ENCODE peak calls at places on chromosome 14, in six cellular contexts. D is cardiac fibroblast, V is OCI-LY7, H is astrocyte of the cerebellum, O is MM.1S, G is dorsolateral prefrontal cortex. Q is an unnamed sample.

GRCh38 chr14:23951590-23952143 is 1.9 kb upstream of the DHRS4 start:
- DNase-seq in D (no peak), V (no peak), H (no peak), O (no peak), G (peak), Q (no peak)

GRCh38 chr14:38210168-38210567 is 2.5 kb downstream of the SSTR1 start:
- DNase-seq in D (peak), V (no peak), H (no peak), O (no peak), G (peak), Q (no peak)

GRCh38 chr14:96100171-96101064 is 61.3 kb downstream of the C14orf132 start:
- DNase-seq in D (peak), V (peak), H (peak), O (peak), G (peak), Q (peak)

GRCh38 chr14:28772613-28773012 is 6.0 kb downstream of the FOXG1 start:
- DNase-seq in D (no peak), V (no peak), H (no peak), O (no peak), G (no peak), Q (no peak)

GRCh38 chr14:53408175-53408879 is 255.2 kb upstream of the DDHD1 start:
- DNase-seq in D (no peak), V (no peak), H (no peak), O (no peak), G (no peak), Q (no peak)

GRCh38 chr14:79408696-79409095 is 802.6 kb downstream of the DIO2 start:
- DNase-seq in D (no peak), V (no peak), H (no peak), O (no peak), G (no peak), Q (no peak)

GRCh38 chr14:55127491-55127951 is 1.5 kb upstream of the LGALS3 start:
- DNase-seq in D (peak), V (no peak), H (no peak), O (no peak), G (no peak), Q (peak)

GRCh38 chr14:63952933-63953437 is 100.2 kb downstream of the SYNE2 start:
- DNase-seq in D (peak), V (no peak), H (no peak), O (no peak), G (no peak), Q (no peak)

GRCh38 chr14:42550282-42550681 is 943.6 kb downstream of the LRFN5 start:
- DNase-seq in D (no peak), V (no peak), H (no peak), O (no peak), G (no peak), Q (no peak)

GRCh38 chr14:56118611-56119181 is 485 bp downstream of the PELI2 start:
- DNase-seq in D (peak), V (peak), H (no peak), O (no peak), G (peak), Q (no peak)

GRCh38 chr14:30921305-30921704 is 46.9 kb downstream of the COCH start:
- DNase-seq in D (peak), V (peak), H (no peak), O (no peak), G (no peak), Q (no peak)

GRCh38 chr14:88204221-88204620 is 118.8 kb downstream of the KCNK10 start:
- DNase-seq in D (no peak), V (no peak), H (no peak), O (no peak), G (no peak), Q (no peak)

GRCh38 chr14:57816568-57817284 is 49.2 kb downstream of the SLC35F4 start:
- DNase-seq in D (no peak), V (no peak), H (no peak), O (no peak), G (no peak), Q (no peak)
- H3K4me3 ChIP-seq in D (no peak), V (no peak), H (no peak), O (no peak), G (no peak), Q (no peak)

GRCh38 chr14:22152161-22152870 is 436.7 kb downstream of the DAD1 start:
- DNase-seq in D (no peak), V (no peak), H (no peak), O (no peak), G (no peak), Q (no peak)
- TF ChIP-seq CTCF in D (no peak), V (no peak), H (no peak), O (no peak), G (no peak), Q (no peak)

DNA sequence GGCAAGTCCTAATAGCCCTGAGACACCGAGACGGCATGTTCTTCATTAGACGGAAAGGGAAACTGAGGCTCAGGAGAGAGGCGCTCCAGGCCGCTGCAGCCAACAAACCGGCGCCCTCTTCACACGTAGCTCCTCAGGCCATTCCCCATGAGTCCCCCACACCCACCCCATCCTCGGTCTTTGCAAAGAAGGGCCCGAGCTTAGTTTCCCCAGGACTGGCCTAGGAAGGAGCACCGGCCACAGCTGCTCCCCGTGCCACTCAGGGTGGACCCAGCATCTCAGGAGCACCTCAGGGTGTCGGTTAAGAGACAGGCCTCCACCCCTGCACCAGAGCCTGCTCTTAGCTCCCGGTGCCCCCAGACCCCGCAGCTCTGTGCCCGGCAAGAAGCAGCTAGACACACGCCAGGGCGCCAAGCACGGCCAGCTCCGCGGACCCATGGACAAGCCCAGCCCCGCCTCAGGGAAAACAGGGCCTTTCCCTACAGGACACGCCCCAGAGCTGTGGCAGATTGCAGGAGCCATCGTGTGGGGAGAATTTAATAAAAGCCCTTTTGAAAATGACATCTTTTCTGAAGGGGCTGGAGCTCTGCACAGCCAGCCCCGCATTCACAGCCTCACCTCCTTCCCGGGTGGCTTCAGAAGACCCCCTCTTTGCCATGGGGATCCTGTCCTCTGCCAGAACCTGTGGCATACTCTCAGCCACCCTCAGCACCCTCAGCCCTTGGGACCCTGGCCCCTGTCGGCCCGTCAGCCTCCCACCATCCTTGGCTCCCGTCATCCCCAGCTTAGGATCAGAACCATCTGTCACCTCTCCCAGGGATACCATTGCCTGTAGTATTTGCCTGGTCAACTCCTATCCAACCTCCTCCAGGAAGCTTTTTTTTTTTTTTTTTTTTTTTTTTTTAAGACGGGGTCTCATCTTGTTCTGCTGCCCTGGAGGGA is 59.7 kb downstream of the LGMN start:
- DNase-seq in D (no peak), V (no peak), H (no peak), O (no peak), G (peak), Q (no peak)
- H3K4me3 ChIP-seq in D (no peak), V (no peak), H (no peak), O (no peak), G (peak), Q (no peak)

GRCh38 chr14:89212386-89213235 is 204.4 kb downstream of the FOXN3 start:
- DNase-seq in D (no peak), V (no peak), H (no peak), O (no peak), G (no peak), Q (no peak)

GRCh38 chr14:89215166-89215940 is 201.7 kb downstream of the FOXN3 start:
- DNase-seq in D (peak), V (no peak), H (no peak), O (no peak), G (no peak), Q (no peak)

GRCh38 chr14:89219056-89219455 is 198.0 kb downstream of the FOXN3 start:
- DNase-seq in D (no peak), V (no peak), H (no peak), O (no peak), G (no peak), Q (no peak)

GRCh38 chr14:89217876-89218275 is 199.2 kb downstream of the FOXN3 start:
- DNase-seq in D (no peak), V (no peak), H (no peak), O (no peak), G (no peak), Q (no peak)

DNA sequence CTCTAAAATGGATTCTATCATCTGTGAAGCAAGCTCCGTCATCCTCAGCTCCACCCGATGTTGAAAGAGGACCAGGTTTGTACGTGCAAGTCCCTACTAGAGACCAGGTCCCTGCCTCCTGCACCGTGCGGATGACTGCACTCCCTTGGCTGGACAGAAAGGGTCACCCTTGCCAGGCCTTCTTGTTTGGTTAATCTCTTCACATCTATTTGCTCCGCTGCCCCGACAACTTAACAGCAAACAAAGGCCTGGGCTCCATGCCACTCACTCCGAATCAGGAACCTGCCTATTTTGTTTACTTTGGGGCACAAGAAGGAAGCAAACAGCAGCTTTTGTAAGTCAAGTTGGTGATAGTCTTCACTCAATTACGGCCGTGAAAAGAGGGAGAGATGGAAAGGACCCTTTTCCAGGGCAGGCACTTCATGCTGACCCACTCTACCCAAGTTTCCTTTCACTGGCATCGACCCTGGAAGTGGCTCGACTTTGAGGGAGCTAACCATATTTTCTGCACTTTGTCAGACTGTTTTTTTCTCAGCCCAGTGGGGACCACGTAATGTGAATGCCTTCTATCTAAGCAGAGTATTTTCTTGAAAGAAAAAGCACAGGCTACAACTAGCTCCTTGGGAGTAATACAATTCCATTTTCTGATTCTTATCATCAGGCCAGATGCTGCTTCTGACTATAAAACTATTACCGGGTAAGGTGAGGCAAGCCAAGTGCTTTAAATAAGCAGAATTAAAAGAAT is 202.6 kb downstream of the FOXN3 start:
- DNase-seq in D (peak), V (no peak), H (no peak), O (no peak), G (no peak), Q (peak)
- TF ChIP-seq CTCF in D (no peak), V (no peak), H (no peak), O (no peak), G (no peak), Q (no peak)

DNA sequence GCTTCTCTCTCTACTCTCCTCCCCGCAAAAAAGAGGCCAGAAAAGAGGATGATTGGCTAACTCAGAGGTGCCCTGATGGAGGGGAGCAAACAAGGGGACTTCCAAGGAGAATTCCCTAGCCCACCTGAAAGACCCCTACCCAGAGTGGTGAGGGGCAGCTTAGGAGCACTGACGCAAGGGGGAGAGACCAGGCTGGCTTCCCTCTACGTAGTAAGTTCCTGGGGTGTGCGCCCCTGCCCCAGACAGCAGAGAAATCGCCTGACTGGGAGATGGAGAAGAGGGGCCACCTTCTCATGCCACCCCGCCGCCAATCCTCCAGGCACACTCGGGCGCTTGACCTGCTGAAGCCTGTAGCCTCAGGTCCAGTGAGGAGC is 2.1 kb upstream of the DIO3 start:
- DNase-seq in D (no peak), V (no peak), H (no peak), O (no peak), G (no peak), Q (no peak)
- H3K4me3 ChIP-seq in D (no peak), V (no peak), H (no peak), O (no peak), G (no peak), Q (no peak)

GRCh38 chr14:104665663-104666522 is 23.5 kb upstream of the INF2 start:
- DNase-seq in D (no peak), V (peak), H (no peak), O (no peak), G (peak), Q (no peak)
- TF ChIP-seq CTCF in D (peak), V (peak), H (peak), O (peak), G (peak), Q (peak)

GRCh38 chr14:76023757-76024156 is 38.2 kb downstream of the IFT43 start:
- DNase-seq in D (no peak), V (no peak), H (no peak), O (peak), G (no peak), Q (no peak)
- H3K4me3 ChIP-seq in D (no peak), V (no peak), H (no peak), O (no peak), G (no peak), Q (no peak)

DNA sequence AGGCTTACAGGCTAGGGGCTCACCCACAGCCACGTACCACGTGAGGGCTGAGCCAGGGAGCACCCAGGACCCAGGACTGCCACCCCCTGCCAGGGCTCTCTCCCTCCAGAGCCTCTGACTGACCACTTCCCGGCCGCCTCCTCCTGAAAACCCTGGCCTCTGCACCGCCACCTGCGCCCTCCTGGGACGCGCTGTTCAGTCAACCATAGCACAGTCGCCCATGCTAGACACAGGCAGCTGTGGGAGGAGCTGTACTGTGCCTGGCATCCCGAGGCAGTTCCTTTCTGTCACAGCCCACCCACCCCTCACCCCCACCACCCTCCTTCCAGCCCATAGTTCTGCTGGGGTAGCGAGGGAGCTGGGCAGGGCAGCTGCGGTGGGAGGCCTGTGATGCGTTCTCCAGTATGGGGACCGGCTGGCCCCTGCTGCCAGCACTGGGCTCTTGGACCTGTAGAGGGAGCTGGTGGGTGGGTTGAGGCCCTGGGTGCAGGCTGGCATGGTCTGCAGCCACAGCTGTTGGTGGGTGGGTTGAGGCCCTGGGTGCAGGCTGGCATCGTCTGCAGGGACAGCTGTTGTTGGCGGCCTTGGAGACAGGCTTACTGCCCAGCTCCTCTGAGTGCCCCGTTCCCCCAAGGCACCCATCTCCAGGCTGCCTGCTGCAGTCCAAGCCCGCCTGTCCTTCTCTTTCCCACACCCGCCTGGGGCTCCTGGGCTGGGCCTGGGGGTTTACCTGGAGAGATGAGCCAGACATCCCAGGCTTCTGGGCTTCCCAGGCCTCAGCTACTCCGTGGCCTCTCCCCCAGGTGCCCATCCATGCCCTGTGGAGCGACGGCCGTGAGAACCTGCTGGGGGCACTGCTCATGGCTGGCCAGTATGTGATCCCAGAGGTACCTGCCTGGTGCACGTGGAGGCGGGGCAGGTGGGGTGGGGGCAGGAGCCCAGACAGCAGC is 11.5 kb downstream of the ASPG start:
- DNase-seq in D (no peak), V (peak), H (no peak), O (no peak), G (no peak), Q (no peak)
- TF ChIP-seq CTCF in D (no peak), V (peak), H (no peak), O (no peak), G (no peak), Q (no peak)

GRCh38 chr14:26730929-26731618 is 133.2 kb upstream of the NOVA1 start:
- DNase-seq in D (peak), V (peak), H (no peak), O (no peak), G (peak), Q (no peak)

GRCh38 chr14:26735811-26736210 is 138.0 kb upstream of the NOVA1 start:
- DNase-seq in D (no peak), V (no peak), H (no peak), O (no peak), G (no peak), Q (no peak)

DNA sequence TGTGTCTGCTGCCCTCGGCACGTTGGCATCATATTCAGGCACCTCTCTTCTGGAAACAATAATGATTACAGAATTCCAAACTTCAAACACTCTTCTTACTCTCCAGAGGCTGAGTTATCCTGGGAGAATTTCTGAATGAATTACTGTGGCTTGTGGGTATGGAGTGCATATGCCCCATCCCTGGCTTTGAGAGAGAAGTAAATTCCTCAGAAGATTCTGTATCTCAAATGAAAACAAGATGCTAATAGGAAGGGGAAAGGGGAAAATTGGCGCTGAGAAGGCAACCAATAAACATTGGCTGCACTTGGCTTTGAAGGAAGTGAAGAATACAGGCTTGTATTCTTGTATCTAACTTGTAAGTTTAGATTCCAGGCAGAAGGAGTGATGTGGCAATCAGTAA is 132.0 kb upstream of the NOVA1 start:
- DNase-seq in D (peak), V (no peak), H (peak), O (no peak), G (no peak), Q (no peak)
- H3K4me3 ChIP-seq in D (no peak), V (no peak), H (no peak), O (no peak), G (no peak), Q (no peak)

GRCh38 chr14:22847661-22848341 is 11.4 kb downstream of the MMP14 start:
- DNase-seq in D (peak), V (no peak), H (no peak), O (no peak), G (no peak), Q (no peak)
- TF ChIP-seq CTCF in D (peak), V (peak), H (peak), O (no peak), G (no peak), Q (peak)